ENCODE peak calls at places on chromosomes 6 and 20, in nine cellular contexts. Q, H, U, Z, M, T, B, X and V are unnamed samples.
A peak's percentile ranks its signal among the peaks of the same experiment; 100 is the strongest.

GRCh38 chr6:16759181-16759645 is 2.0 kb downstream of the ATXN1 start:
- DNase-seq in M (peak; percentile 34), T (peak; percentile 42), Q (no peak), Z (no peak), U (peak; percentile 17), X (no peak), B (no peak), H (no peak), V (no peak)

GRCh38 chr6:37785002-37785687 is 34.4 kb upstream of the ZFAND3 start:
- DNase-seq in T (no peak), H (no peak), B (no peak), Q (no peak), Z (no peak), X (no peak), M (no peak), U (no peak), V (no peak)

GRCh38 chr6:35739645-35740517 is 3.0 kb downstream of the ARMC12 start:
- DNase-seq in T (no peak), Q (no peak), X (no peak), H (no peak), B (no peak), U (no peak), Z (no peak), M (no peak), V (no peak)

GRCh38 chr20:61253264-61253639 is 1.2 kb downstream of the CDH4 start:
- DNase-seq in M (no peak), X (no peak), H (no peak), Z (no peak), T (peak; percentile 34), B (no peak), U (peak; percentile 44), Q (no peak), V (no peak)

GRCh38 chr6:157823523-157824370 is 701 bp downstream of the SNX9 start:
- DNase-seq in X (peak; percentile 25), H (peak; percentile 27), T (peak; percentile 68), B (no peak), M (no peak), Q (peak; percentile 45), U (peak; percentile 62), Z (peak; percentile 65), V (peak; percentile 82)

GRCh38 chr6:17156966-17157365 is 55.1 kb downstream of the STMND1 start:
- DNase-seq in U (no peak), B (no peak), Z (no peak), X (no peak), T (no peak), H (no peak), Q (no peak), M (no peak), V (no peak)

GRCh38 chr6:43516697-43517502 is at the start of the genes POLR1C and YIPF3:
- DNase-seq in M (peak; percentile 98), T (peak; percentile 97), Z (peak; percentile 97), Q (peak; percentile 98), H (peak; percentile 89), X (peak; percentile 98), B (peak; percentile 96), U (peak; percentile 96), V (peak; percentile 99)

GRCh38 chr6:136652656-136653055 is 102.4 kb upstream of the MAP7 start:
- DNase-seq in U (no peak), T (no peak), Z (no peak), Q (no peak), X (no peak), B (no peak), M (no peak), H (no peak), V (no peak)

GRCh38 chr6:47321582-47321981 is 11.9 kb upstream of the TNFRSF21 start:
- DNase-seq in U (no peak), M (no peak), Z (no peak), T (no peak), X (no peak), Q (no peak), B (no peak), H (no peak), V (no peak)

GRCh38 chr6:152572395-152573061 is 64.6 kb downstream of the SYNE1 start:
- DNase-seq in Q (no peak), Z (no peak), U (no peak), T (peak; percentile 26), X (no peak), B (no peak), H (no peak), M (no peak), V (no peak)

GRCh38 chr20:19367591-19367990 is 155.1 kb downstream of the SLC24A3 start:
- DNase-seq in Q (no peak), B (no peak), X (no peak), M (no peak), H (no peak), T (no peak), Z (no peak), U (no peak), V (no peak)

GRCh38 chr20:17683218-17684076 is 1.4 kb upstream of the RRBP1 start:
- DNase-seq in X (no peak), B (no peak), U (no peak), M (no peak), T (no peak), H (no peak), Z (no peak), Q (no peak), V (no peak)